ENCODE peak calls at places on chromosomes 12 and 14, in six cellular contexts. N, I, A, S, H and Q are unnamed samples.

GRCh38 chr12:129049917-129050316 is 196.6 kb downstream of the GLT1D1 start:
- DNase-seq in I (no peak), A (no peak), N (peak; percentile 82), H (no peak), S (no peak), Q (no peak)

GRCh38 chr12:125029756-125030358 is 35.4 kb upstream of the AACS start:
- DNase-seq in A (no peak), S (no peak), H (no peak), I (no peak), N (peak; percentile 47), Q (no peak)

GRCh38 chr12:70070494-70071007 is 172.7 kb upstream of the CNOT2 start:
- DNase-seq in H (no peak), S (no peak), N (peak; percentile 62), A (no peak), I (no peak), Q (no peak)

GRCh38 chr14:88848571-88848970 is 24.1 kb downstream of the TTC8 start:
- DNase-seq in H (no peak), N (no peak), A (no peak), I (no peak), S (no peak), Q (no peak)

GRCh38 chr14:57352771-57353170 is 37.6 kb upstream of the NAA30 start:
- DNase-seq in N (no peak), A (no peak), H (no peak), S (no peak), I (no peak), Q (no peak)

GRCh38 chr12:65464930-65465329 is 186.4 kb downstream of the MSRB3 start:
- DNase-seq in S (no peak), I (no peak), H (no peak), N (no peak), A (no peak), Q (no peak)

GRCh38 chr14:76904740-76905569 is 78.7 kb downstream of the LRRC74A start:
- DNase-seq in N (no peak), I (peak; percentile 46), H (peak; percentile 62), A (peak; percentile 84), S (peak; percentile 51), Q (peak; percentile 67)

GRCh38 chr14:104436741-104437701 is 142.5 kb upstream of the C14orf180 start:
- DNase-seq in S (peak; percentile 82), N (no peak), A (peak; percentile 10), H (no peak), I (no peak), Q (peak; percentile 26)

GRCh38 chr14:100830681-100831080 is 4.8 kb downstream of the MEG3 start:
- DNase-seq in I (no peak), S (no peak), N (peak; percentile 83), A (no peak), H (no peak), Q (no peak)

GRCh38 chr12:93127582-93128331 is 198.7 kb upstream of the EEA1 start:
- DNase-seq in H (peak; percentile 86), A (no peak), S (peak; percentile 71), N (peak; percentile 67), I (no peak), Q (peak; percentile 81)

GRCh38 chr14:99043756-99044155 is 228.2 kb downstream of the BCL11B start:
- DNase-seq in H (no peak), A (no peak), I (no peak), N (no peak), S (no peak), Q (no peak)

GRCh38 chr12:114769634-114770033 is 85.7 kb upstream of the TBX3 start:
- DNase-seq in N (no peak), S (no peak), I (no peak), H (no peak), A (no peak), Q (no peak)

GRCh38 chr12:131829795-131830334 is 1.7 kb downstream of the MMP17 start:
- DNase-seq in H (no peak), I (no peak), S (no peak), A (no peak), N (peak; percentile 31), Q (no peak)

GRCh38 chr12:127054531-127054930 is 1212.4 kb upstream of the TMEM132C start:
- DNase-seq in S (no peak), N (no peak), H (no peak), A (no peak), I (no peak), Q (no peak)

GRCh38 chr12:132726386-132726785 is 15.7 kb downstream of the PGAM5 start:
- DNase-seq in N (no peak), S (no peak), H (no peak), I (no peak), A (no peak), Q (no peak)

GRCh38 chr12:104671407-104672095 is 214.8 kb downstream of the CHST11 start:
- DNase-seq in I (peak; percentile 62), H (peak; percentile 80), S (peak; percentile 93), N (peak; percentile 87), A (peak; percentile 81), Q (peak; percentile 94)

GRCh38 chr14:64970776-64971451 is 1.2 kb downstream of the RAB15 start:
- DNase-seq in I (no peak), H (no peak), N (peak; percentile 82), S (no peak), A (no peak), Q (peak; percentile 40)

GRCh38 chr12:96414637-96415036 is 14.4 kb upstream of the CDK17 start:
- DNase-seq in I (no peak), N (no peak), H (no peak), A (no peak), S (no peak), Q (no peak)

GRCh38 chr12:67592228-67593011 is 56.1 kb upstream of the DYRK2 start:
- DNase-seq in I (no peak), A (no peak), N (no peak), S (peak; percentile 38), H (no peak), Q (no peak)